ENCODE peak calls at places on chromosomes 11 and 22, in eight cellular contexts. D is hepatocyte, S is HFF-Myc, C is fibroblast of lung, M is GM06990, N is tibial nerve, E is body of pancreas, T is lower leg skin. I is an unnamed sample.

GRCh38 chr11:67436459-67437081 is 912 bp downstream of the PTPRCAP start:
- DNase-seq in E (no peak), T (no peak), C (peak; percentile 12), D (no peak), M (peak; percentile 86), S (no peak), N (no peak), I (no peak)

GRCh38 chr22:29733362-29734322 is 13.8 kb downstream of the CABP7 start:
- DNase-seq in M (peak; percentile 42), T (no peak), E (peak; percentile 38), C (no peak), D (peak; percentile 41), N (no peak), S (no peak), I (no peak)

GRCh38 chr22:23182289-23183106 is 2.2 kb downstream of the BCR start:
- DNase-seq in S (no peak), T (no peak), M (peak; percentile 37), E (no peak), C (peak; percentile 41), D (peak; percentile 56), N (no peak), I (no peak)

GRCh38 chr11:12524865-12525264 is 147.5 kb downstream of the PARVA start:
- DNase-seq in C (no peak), M (no peak), S (no peak), T (peak; percentile 84), D (no peak), N (peak; percentile 49), E (no peak), I (no peak)

GRCh38 chr22:37551981-37552380 is 8.3 kb upstream of the CDC42EP1 start:
- DNase-seq in E (no peak), M (no peak), C (no peak), N (no peak), D (no peak), T (no peak), S (no peak), I (no peak)

GRCh38 chr11:69867076-69868002 is 48.1 kb upstream of the FGF3 start:
- DNase-seq in S (no peak), C (peak; percentile 81), N (no peak), E (no peak), D (no peak), M (no peak), T (peak; percentile 58), I (peak; percentile 19)

GRCh38 chr11:93737904-93738612 is 3.2 kb downstream of the TAF1D start:
- DNase-seq in E (no peak), M (no peak), D (no peak), T (no peak), S (no peak), N (no peak), C (peak; percentile 37), I (no peak)

GRCh38 chr11:125062931-125063428 is at the start of gene SLC37A2:
- DNase-seq in N (peak; percentile 37), M (peak; percentile 85), E (peak; percentile 68), S (no peak), C (peak; percentile 61), D (peak; percentile 82), T (peak; percentile 90), I (peak; percentile 5)

GRCh38 chr11:108586600-108586999 is 7.0 kb downstream of the EXPH5 start:
- DNase-seq in C (no peak), D (no peak), S (no peak), E (no peak), N (no peak), M (no peak), T (no peak), I (no peak)

GRCh38 chr22:46055176-46055850 is 78.4 kb upstream of the WNT7B start:
- DNase-seq in C (peak; percentile 67), T (peak; percentile 90), D (no peak), E (peak; percentile 61), S (no peak), N (peak; percentile 46), M (no peak), I (no peak)

GRCh38 chr22:43996170-43996980 is 27.7 kb upstream of the PARVB start:
- DNase-seq in M (peak; percentile 68), S (no peak), N (peak; percentile 23), D (no peak), T (peak; percentile 92), E (no peak), C (no peak), I (no peak)

GRCh38 chr22:35140879-35141745 is 75.2 kb downstream of the ISX start:
- DNase-seq in S (no peak), C (no peak), T (no peak), D (peak; percentile 50), N (no peak), E (no peak), M (peak; percentile 52), I (no peak)

GRCh38 chr11:74466916-74467885 is at the start of gene KCNE3:
- DNase-seq in E (peak; percentile 52), D (peak; percentile 56), S (no peak), T (peak; percentile 88), N (no peak), M (no peak), C (peak; percentile 27), I (no peak)

GRCh38 chr11:107669893-107670601 is 41.8 kb downstream of the SLN start:
- DNase-seq in S (no peak), C (no peak), T (no peak), D (no peak), M (no peak), E (no peak), N (no peak), I (no peak)

GRCh38 chr11:28981331-28981865 is 873.2 kb downstream of the METTL15 start:
- DNase-seq in T (no peak), E (no peak), N (no peak), S (no peak), M (no peak), D (no peak), C (peak; percentile 30), I (no peak)

GRCh38 chr22:35645646-35646045 is 2.6 kb upstream of the APOL6 start:
- DNase-seq in N (no peak), C (no peak), S (no peak), T (peak; percentile 66), D (no peak), M (no peak), E (no peak), I (no peak)

GRCh38 chr22:43228330-43228729 is 41.4 kb upstream of the TTLL12 start:
- DNase-seq in D (peak; percentile 49), N (no peak), M (no peak), C (no peak), T (no peak), S (no peak), E (no peak), I (no peak)

GRCh38 chr11:77091146-77091940 is 11.3 kb upstream of the OMP start:
- DNase-seq in C (peak; percentile 57), S (no peak), M (peak; percentile 37), E (peak; percentile 90), T (peak; percentile 96), D (peak; percentile 88), N (peak; percentile 84), I (peak; percentile 23)

GRCh38 chr22:37818397-37819099 is 4.6 kb upstream of the GALR3 start:
- DNase-seq in D (peak; percentile 79), T (peak; percentile 94), C (peak; percentile 64), S (no peak), M (peak; percentile 68), N (no peak), E (peak; percentile 53), I (no peak)

GRCh38 chr11:129695543-129696308 is 119.9 kb upstream of the TMEM45B start:
- DNase-seq in T (peak; percentile 88), N (no peak), M (peak; percentile 20), C (peak; percentile 39), D (peak; percentile 82), E (peak; percentile 77), S (no peak), I (no peak)
- H3K4me3 ChIP-seq in T (no peak overlapping the region), N (no peak overlapping the region), M (no peak overlapping the region), C (no peak overlapping the region), D (peak overlapping the region; percentile 52), E (no peak overlapping the region), S (no peak overlapping the region), I (peak overlapping the region; percentile 22)

GRCh38 chr11:36375348-36376314 is 79.5 kb downstream of the PRR5L start:
- DNase-seq in C (peak; percentile 41), S (no peak), E (no peak), T (no peak), M (no peak), D (no peak), N (no peak), I (no peak)
- TF ChIP-seq CTCF in C (no peak), S (no peak), E (no peak), T (no peak), M (no peak), D (no peak), N (no peak), I (no peak)

GRCh38 chr11:61009392-61010275 is 38.2 kb downstream of the CD6 start:
- DNase-seq in M (no peak), D (no peak), S (no peak), E (no peak), N (no peak), C (no peak), T (no peak), I (no peak)

GRCh38 chr11:61010466-61011238 is 39.2 kb downstream of the CD6 start:
- DNase-seq in E (no peak), C (no peak), T (no peak), N (no peak), D (no peak), S (no peak), M (no peak), I (no peak)

GRCh38 chr11:61011239-61011870 is 39.9 kb downstream of the CD6 start:
- DNase-seq in E (no peak), T (no peak), S (no peak), C (no peak), N (no peak), D (no peak), M (no peak), I (no peak)

GRCh38 chr11:61008971-61009370 is 37.5 kb downstream of the CD6 start:
- DNase-seq in C (no peak), S (no peak), D (no peak), T (no peak), N (no peak), E (no peak), M (no peak), I (no peak)

GRCh38 chr11:61011950-61012830 is 40.7 kb downstream of the CD6 start:
- DNase-seq in N (no peak), D (no peak), T (no peak), M (no peak), C (peak; percentile 43), S (no peak), E (no peak), I (peak; percentile 45)
- H3K4me3 ChIP-seq in N (no peak overlapping the region), D (no peak overlapping the region), T (no peak overlapping the region), M (no peak overlapping the region), C (no peak overlapping the region), S (no peak overlapping the region), E (no peak overlapping the region), I (no peak overlapping the region)

GRCh38 chr11:64148917-64149617 is 16.8 kb downstream of the MACROD1 start:
- DNase-seq in D (no peak), E (no peak), M (no peak), S (no peak), C (no peak), N (no peak), T (no peak), I (no peak)

GRCh38 chr11:64150051-64150450 is 15.9 kb downstream of the MACROD1 start:
- DNase-seq in E (no peak), T (no peak), D (no peak), M (no peak), S (no peak), C (no peak), N (no peak), I (no peak)

GRCh38 chr11:64144587-64145295 is 21.2 kb downstream of the MACROD1 start:
- DNase-seq in N (no peak), D (no peak), S (no peak), T (no peak), C (no peak), M (no peak), E (no peak), I (no peak)

GRCh38 chr11:64148200-64148916 is 17.6 kb downstream of the MACROD1 start:
- DNase-seq in E (peak; percentile 79), T (peak; percentile 94), D (peak; percentile 89), S (peak; percentile 83), C (peak; percentile 45), N (peak; percentile 58), M (peak; percentile 51), I (peak; percentile 35)

GRCh38 chr11:64146036-64146943 is 19.6 kb downstream of the MACROD1 start:
- DNase-seq in D (peak; percentile 64), S (no peak), T (no peak), C (no peak), E (peak; percentile 67), N (no peak), M (peak; percentile 33), I (no peak)
- TF ChIP-seq CTCF in D (peak; percentile 69), S (peak; percentile 80), T (no peak), C (peak; percentile 82), E (peak; percentile 55), N (peak; percentile 53), M (peak; percentile 90), I (peak; percentile 76)

I was measured in astrocyte of the cerebellum.